ENCODE peak calls at places on chromosome 19, in six cellular contexts. Y is esophagus muscularis mucosa; F is heart right ventricle; N is vagina; M is CD8-positive, alpha-beta T cell; Q is stomach. I is an unnamed sample.

GRCh38 chr19:41699968-41700323 is 8.5 kb upstream of the CEACAM5 start:
- DNase-seq in Y (no peak), F (no peak), N (no peak), M (no peak), Q (peak; percentile 7), I (no peak)

GRCh38 chr19:5403968-5404640 is 51.1 kb upstream of the ZNRF4 start:
- DNase-seq in Y (no peak), F (peak; percentile 83), N (no peak), M (peak; percentile 61), Q (peak; percentile 70), I (peak; percentile 29)

GRCh38 chr19:46009530-46010510 is 13.0 kb downstream of the PGLYRP1 start:
- DNase-seq in Y (no peak), F (peak; percentile 65), N (no peak), M (peak; percentile 75), Q (peak; percentile 80), I (peak; percentile 65)

GRCh38 chr19:4967738-4968461 is 1.0 kb upstream of the KDM4B start:
- DNase-seq in Y (no peak), F (no peak), N (no peak), M (no peak), Q (no peak), I (no peak)

GRCh38 chr19:34480971-34481821 is at the start of gene WTIP:
- DNase-seq in Y (no peak), F (peak; percentile 79), N (no peak), M (no peak), Q (peak; percentile 67), I (no peak)

GRCh38 chr19:32188921-32189320 is 156.5 kb upstream of the ZNF507 start:
- DNase-seq in Y (no peak), F (no peak), N (no peak), M (no peak), Q (no peak), I (no peak)

GRCh38 chr19:6064016-6064702 is 46.1 kb downstream of the RFX2 start:
- DNase-seq in Y (no peak), F (no peak), N (no peak), M (no peak), Q (no peak), I (no peak)

GRCh38 chr19:811511-812048 is 10.2 kb downstream of the PLPPR3 start:
- DNase-seq in Y (no peak), F (no peak), N (no peak), M (no peak), Q (no peak), I (no peak)

GRCh38 chr19:40217921-40218890 is at the start of gene TTC9B:
- DNase-seq in Y (no peak), F (no peak), N (no peak), M (peak; percentile 59), Q (no peak), I (peak; percentile 44)

GRCh38 chr19:5827891-5828660 is 11.4 kb downstream of the FUT6 start:
- DNase-seq in Y (peak; percentile 98), F (peak; percentile 84), N (no peak), M (peak; percentile 97), Q (peak; percentile 95), I (peak; percentile 97)

GRCh38 chr19:13505761-13506549 is at the start of gene CACNA1A:
- DNase-seq in Y (no peak), F (no peak), N (no peak), M (peak; percentile 9), Q (no peak), I (peak; percentile 11)

GRCh38 chr19:15015946-15016542 is 33.2 kb upstream of the CASP14 start:
- DNase-seq in Y (no peak), F (no peak), N (no peak), M (no peak), Q (no peak), I (no peak)

GRCh38 chr19:49686503-49687088 is 2.8 kb upstream of the ADM5 start:
- DNase-seq in Y (no peak), F (no peak), N (no peak), M (no peak), Q (no peak), I (no peak)

GRCh38 chr19:49683814-49684250 is 5.6 kb upstream of the ADM5 start:
- DNase-seq in Y (no peak), F (no peak), N (no peak), M (no peak), Q (no peak), I (no peak)

GRCh38 chr19:49685845-49686332 is 3.5 kb upstream of the ADM5 start:
- DNase-seq in Y (no peak), F (no peak), N (no peak), M (no peak), Q (no peak), I (no peak)

GRCh38 chr19:49684251-49684982 is 5.0 kb upstream of the ADM5 start:
- DNase-seq in Y (no peak), F (no peak), N (no peak), M (no peak), Q (no peak), I (peak; percentile 52)

GRCh38 chr19:49684983-49685553 is 4.3 kb upstream of the ADM5 start:
- DNase-seq in Y (no peak), F (no peak), N (no peak), M (no peak), Q (no peak), I (no peak)
- TF ChIP-seq CTCF in Y (no peak), F (no peak), N (no peak), M (no peak), Q (no peak), I (no peak)

DNA sequence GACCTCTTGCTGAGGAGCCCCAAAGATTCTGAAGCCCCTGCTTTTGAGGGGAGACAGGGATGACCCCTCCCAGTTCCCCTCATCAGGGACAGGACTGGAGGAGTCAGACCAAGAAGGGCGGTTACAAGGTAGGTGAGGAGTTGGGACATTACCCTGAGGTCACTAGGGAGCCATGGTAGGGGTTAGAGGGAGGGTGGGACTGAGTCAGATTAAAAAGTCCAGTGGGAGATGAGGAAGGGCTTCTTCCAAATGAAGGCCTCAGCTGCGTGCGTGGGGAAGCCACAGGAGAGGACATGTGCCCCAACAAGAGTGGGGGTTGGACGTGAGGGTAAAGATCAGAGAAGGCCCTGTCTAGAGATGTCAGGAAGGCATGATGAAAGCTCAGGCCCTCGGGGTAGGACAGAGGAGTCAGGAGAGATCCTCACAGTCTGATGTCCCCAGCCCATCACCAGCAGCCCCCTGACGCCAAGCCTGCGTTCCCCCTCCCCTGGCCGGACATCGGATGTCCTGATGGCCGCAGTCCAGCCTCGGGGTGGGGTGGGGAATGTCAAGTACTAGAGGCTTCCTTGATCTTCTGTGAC is 6.4 kb upstream of the MFSD12 start:
- DNase-seq in Y (no peak), F (no peak), N (no peak), M (no peak), Q (no peak), I (no peak)
- H3K4me3 ChIP-seq in Y (no peak overlapping the region), F (no peak overlapping the region), N (no peak overlapping the region), M (no peak overlapping the region), Q (no peak overlapping the region), I (no peak overlapping the region)

DNA sequence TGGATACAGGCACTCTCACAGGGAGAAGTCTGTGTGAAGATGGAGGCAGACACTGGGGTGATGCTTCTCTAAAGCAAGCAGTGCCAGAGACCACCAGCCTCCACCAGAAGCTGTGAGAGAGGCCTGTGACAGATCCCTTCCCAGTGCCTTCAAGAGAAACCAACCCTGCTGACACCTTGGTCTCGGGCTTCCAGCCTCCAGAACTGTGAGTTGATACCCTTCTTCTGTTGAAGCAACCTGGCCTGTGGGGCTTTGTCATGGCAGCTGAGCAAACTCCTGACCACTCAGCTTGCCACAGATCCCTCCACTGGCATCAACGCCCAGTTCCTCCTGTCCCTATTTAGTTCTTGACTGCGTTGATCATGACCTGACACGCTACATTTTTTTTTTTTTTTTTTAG is 29.0 kb downstream of the ELAVL1 start:
- DNase-seq in Y (no peak), F (no peak), N (no peak), M (no peak), Q (no peak), I (no peak)
- H3K36me3 ChIP-seq in Y (peaks cover 94% of the 10 kb centered on the region), F (peaks cover 84% of the 10 kb centered on the region), N (no peaks in the 10 kb centered on the region), M (peaks cover 37% of the 10 kb centered on the region), Q (peaks cover 92% of the 10 kb centered on the region), I (peaks cover 73% of the 10 kb centered on the region)

DNA sequence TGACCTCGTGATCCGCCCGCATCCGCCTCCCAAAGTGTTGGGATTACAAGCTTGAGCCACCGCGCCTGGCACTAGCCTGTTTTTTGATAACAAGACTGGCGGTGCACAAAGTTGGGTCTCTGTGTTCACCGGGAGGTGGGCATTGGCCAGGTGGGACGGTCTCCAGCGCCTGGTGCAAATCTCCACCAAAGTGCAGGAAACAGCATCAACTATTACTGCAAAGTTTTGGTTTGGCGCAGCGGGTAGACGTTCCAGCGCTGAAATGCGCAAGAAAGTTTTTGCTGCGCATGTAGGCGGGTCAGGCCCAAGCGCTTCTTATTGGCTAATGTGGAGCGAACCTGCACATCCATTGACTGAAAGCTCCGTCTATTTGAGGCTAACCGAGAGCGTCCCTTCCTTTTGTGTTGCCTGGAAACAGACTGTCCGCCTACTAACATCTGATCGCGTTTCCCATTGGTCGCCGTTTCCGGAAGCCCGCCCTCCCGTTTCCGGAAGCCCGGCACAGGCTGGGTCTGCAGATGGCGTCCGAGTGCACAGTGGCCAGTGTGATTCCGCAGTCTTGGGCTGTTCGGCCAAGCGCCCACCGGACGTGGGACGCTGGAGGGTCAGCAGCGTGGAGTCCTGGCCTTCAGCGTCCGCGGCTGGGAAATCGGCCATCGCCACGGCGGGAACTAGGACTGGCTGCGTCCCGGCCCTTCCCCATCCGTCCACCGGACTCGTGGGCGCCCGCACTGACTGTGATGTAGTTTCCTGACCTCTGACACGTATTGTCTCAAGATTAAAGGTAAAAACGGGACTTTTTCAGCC is 53.3 kb upstream of the ZNF527 start:
- DNase-seq in Y (peak; percentile 98), F (peak; percentile 95), N (peak; percentile 99), M (peak; percentile 88), Q (peak; percentile 96), I (peak; percentile 94)
- TF ChIP-seq CTCF in Y (peak; percentile 27), F (peak; percentile 66), N (no peak), M (no peak), Q (no peak), I (peak; percentile 32)

DNA sequence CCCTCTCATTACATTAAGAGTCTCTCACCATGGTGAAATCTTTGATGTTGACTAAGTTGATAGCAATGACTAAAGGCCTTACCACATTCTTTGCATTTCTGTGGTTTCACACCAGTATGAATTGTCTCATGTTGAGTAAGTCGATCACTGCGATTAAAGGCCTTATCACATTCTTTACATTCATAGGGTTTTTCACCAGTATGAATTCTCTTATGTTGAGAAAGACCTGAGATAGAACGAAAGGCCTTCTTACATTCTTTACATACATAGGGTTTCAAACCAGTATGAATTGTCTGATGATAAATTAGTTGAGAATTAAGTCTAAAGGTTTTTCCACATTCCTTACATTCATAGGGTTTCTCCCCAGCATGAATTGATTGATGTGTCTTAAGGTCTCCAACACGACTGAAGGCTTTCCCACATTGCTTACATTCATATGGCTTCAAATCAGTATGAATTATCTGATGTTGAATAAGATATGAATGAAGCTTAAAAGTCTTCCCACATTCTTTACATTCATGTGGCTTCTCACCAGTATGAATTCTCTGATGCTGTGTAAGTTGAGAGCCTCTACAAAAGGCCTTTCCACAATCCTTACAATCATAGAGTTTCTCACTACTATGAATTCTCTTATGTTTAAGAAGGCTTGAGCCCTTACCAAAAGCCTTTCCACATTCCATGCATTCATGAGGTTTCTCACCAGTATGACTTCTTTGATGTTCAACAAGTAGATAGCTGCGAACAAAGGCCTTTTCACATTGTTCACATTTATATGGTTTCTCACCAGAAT is 45.6 kb downstream of the ZNF283 start:
- DNase-seq in Y (no peak), F (no peak), N (no peak), M (no peak), Q (no peak), I (no peak)
- H3K4me3 ChIP-seq in Y (no peak overlapping the region), F (no peak overlapping the region), N (no peak overlapping the region), M (no peak overlapping the region), Q (no peak overlapping the region), I (no peak overlapping the region)

I was measured in BE2C.